ENCODE peak calls at places on chromosome 22, in four cellular contexts. One of them, this sample, is unnamed.

GRCh38 chr22:39527481-39527961 is 5.0 kb downstream of the RPS19BP1 start:
- DNase-seq in K562: no peak
- DNase-seq in WTC11: no peak
- DNase-seq in HepG2: peak; percentile 74
- DNase-seq in this sample: no peak

GRCh38 chr22:36769541-36769940 is 6.4 kb downstream of the IFT27 start:
- DNase-seq in K562: no peak
- DNase-seq in WTC11: no peak
- DNase-seq in HepG2: no peak
- DNase-seq in this sample: no peak

GRCh38 chr22:24181088-24181995 is at the start of gene SUSD2:
- DNase-seq in K562: peak; percentile 52
- DNase-seq in WTC11: peak; percentile 44
- DNase-seq in HepG2: peak; percentile 76
- DNase-seq in this sample: no peak

GRCh38 chr22:32880906-32881596 is 79.5 kb downstream of the TIMP3 start:
- DNase-seq in K562: peak; percentile 78
- DNase-seq in WTC11: no peak
- DNase-seq in HepG2: no peak
- DNase-seq in this sample: no peak

GRCh38 chr22:39287076-39287743 is 32.2 kb downstream of the RPL3 start:
- DNase-seq in K562: no peak
- DNase-seq in WTC11: no peak
- DNase-seq in HepG2: no peak
- DNase-seq in this sample: no peak

GRCh38 chr22:39453765-39454378 is 2.9 kb upstream of the MGAT3 start:
- DNase-seq in K562: no peak
- DNase-seq in WTC11: no peak
- DNase-seq in HepG2: no peak
- DNase-seq in this sample: no peak

GRCh38 chr22:32407332-32407731 is 4.7 kb downstream of the RTCB start:
- DNase-seq in K562: no peak
- DNase-seq in WTC11: no peak
- DNase-seq in HepG2: no peak
- DNase-seq in this sample: no peak

GRCh38 chr22:36781656-36782627 is 6.0 kb upstream of the IFT27 start:
- DNase-seq in K562: peak; percentile 76
- DNase-seq in WTC11: peak; percentile 91
- DNase-seq in HepG2: peak; percentile 40
- DNase-seq in this sample: peak; percentile 74

GRCh38 chr22:44276706-44277403 is 35.9 kb downstream of the SHISAL1 start:
- DNase-seq in K562: no peak
- DNase-seq in WTC11: no peak
- DNase-seq in HepG2: no peak
- DNase-seq in this sample: no peak

GRCh38 chr22:39383841-39384625 is 15.5 kb upstream of the TAB1 start:
- DNase-seq in K562: no peak
- DNase-seq in WTC11: no peak
- DNase-seq in HepG2: no peak
- DNase-seq in this sample: no peak

GRCh38 chr22:30290318-30290678 is 993 bp upstream of the CASTOR1 start:
- DNase-seq in K562: no peak
- DNase-seq in WTC11: no peak
- DNase-seq in HepG2: no peak
- DNase-seq in this sample: no peak

GRCh38 chr22:28710889-28711285 is 30.7 kb downstream of the CHEK2 start:
- DNase-seq in K562: no peak
- DNase-seq in WTC11: no peak
- DNase-seq in HepG2: no peak
- DNase-seq in this sample: no peak

GRCh38 chr22:28714043-28714442 is 27.6 kb downstream of the CHEK2 start:
- DNase-seq in K562: no peak
- DNase-seq in WTC11: no peak
- DNase-seq in HepG2: no peak
- DNase-seq in this sample: no peak

GRCh38 chr22:28711341-28711740 is 30.3 kb downstream of the CHEK2 start:
- DNase-seq in K562: no peak
- DNase-seq in WTC11: no peak
- DNase-seq in HepG2: no peak
- DNase-seq in this sample: no peak

GRCh38 chr22:28710112-28710888 is 30.7 kb upstream of the TTC28 start:
- DNase-seq in K562: no peak
- DNase-seq in WTC11: no peak
- DNase-seq in HepG2: peak; percentile 13
- DNase-seq in this sample: no peak

GRCh38 chr22:28711820-28712777 is 29.5 kb downstream of the CHEK2 start:
- DNase-seq in K562: peak; percentile 12
- DNase-seq in WTC11: no peak
- DNase-seq in HepG2: peak; percentile 97
- DNase-seq in this sample: peak; percentile 91
- TF ChIP-seq HMGXB4 in K562: no peak
- TF ChIP-seq HMGXB4 in WTC11: no peak
- TF ChIP-seq HMGXB4 in HepG2: no peak
- TF ChIP-seq HMGXB4 in this sample: no peak

GRCh38 chr22:20606041-20606783 is 98.8 kb downstream of the MED15 start:
- DNase-seq in K562: peak; percentile 96
- DNase-seq in WTC11: peak; percentile 88
- DNase-seq in HepG2: peak; percentile 78
- DNase-seq in this sample: peak; percentile 75
- TF ChIP-seq HMGXB4 in K562: no peak
- TF ChIP-seq HMGXB4 in WTC11: no peak
- TF ChIP-seq HMGXB4 in HepG2: no peak
- TF ChIP-seq HMGXB4 in this sample: no peak

GRCh38 chr22:34645375-34645774 is 420.6 kb upstream of the ISX start:
- DNase-seq in K562: no peak
- DNase-seq in WTC11: peak; percentile 49
- DNase-seq in HepG2: peak; percentile 5
- DNase-seq in this sample: peak; percentile 1
- TF ChIP-seq HMGXB4 in K562: no peak
- TF ChIP-seq HMGXB4 in WTC11: no peak
- TF ChIP-seq HMGXB4 in HepG2: no peak
- TF ChIP-seq HMGXB4 in this sample: no peak

DNA sequence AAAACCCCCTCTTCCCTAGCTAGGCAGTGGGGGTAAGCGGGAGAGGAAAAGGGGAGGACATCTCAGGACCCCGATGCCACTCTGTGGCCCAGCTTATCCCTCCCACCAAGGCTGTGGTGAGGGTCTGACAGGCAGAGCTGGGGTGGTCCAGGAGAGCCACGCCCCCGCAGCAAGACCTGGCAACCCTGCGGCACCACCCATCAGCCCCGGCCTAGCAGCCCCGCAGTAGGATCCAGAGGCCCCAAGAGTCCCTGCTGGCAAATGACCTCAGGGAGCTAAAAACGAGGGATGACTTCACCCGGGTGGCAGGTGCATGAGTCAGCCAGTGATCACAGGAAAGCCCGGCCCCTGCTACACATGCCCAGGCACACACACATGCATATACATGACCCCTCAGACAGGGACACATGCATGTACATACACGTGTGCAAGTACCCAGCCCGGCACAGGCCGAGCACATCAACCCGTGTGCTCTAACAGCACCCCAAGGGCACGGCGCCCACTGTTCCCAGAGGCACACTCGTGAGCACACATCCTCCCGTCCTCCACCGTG is 32.3 kb downstream of the ARVCF start:
- DNase-seq in K562: no peak
- DNase-seq in WTC11: no peak
- DNase-seq in HepG2: no peak
- DNase-seq in this sample: peak; percentile 43
- TF ChIP-seq HMGXB4 in K562: no peak
- TF ChIP-seq HMGXB4 in WTC11: no peak
- TF ChIP-seq HMGXB4 in HepG2: no peak
- TF ChIP-seq HMGXB4 in this sample: no peak

GRCh38 chr22:50327711-50328019 is 853 bp upstream of the DENND6B start:
- DNase-seq in K562: no peak
- DNase-seq in WTC11: no peak
- DNase-seq in HepG2: no peak
- DNase-seq in this sample: no peak
- TF ChIP-seq HMGXB4 in K562: no peak
- TF ChIP-seq HMGXB4 in WTC11: no peak
- TF ChIP-seq HMGXB4 in HepG2: no peak
- TF ChIP-seq HMGXB4 in this sample: no peak

GRCh38 chr22:41831383-41831782 is 1.5 kb upstream of the SREBF2 start:
- DNase-seq in K562: no peak
- DNase-seq in WTC11: no peak
- DNase-seq in HepG2: no peak
- DNase-seq in this sample: no peak
- TF ChIP-seq HMGXB4 in K562: no peak
- TF ChIP-seq HMGXB4 in WTC11: no peak
- TF ChIP-seq HMGXB4 in HepG2: no peak
- TF ChIP-seq HMGXB4 in this sample: no peak

GRCh38 chr22:17575151-17575550 is 11.9 kb downstream of the SLC25A18 start:
- DNase-seq in K562: no peak
- DNase-seq in WTC11: no peak
- DNase-seq in HepG2: no peak
- DNase-seq in this sample: no peak
- TF ChIP-seq HMGXB4 in K562: no peak
- TF ChIP-seq HMGXB4 in WTC11: no peak
- TF ChIP-seq HMGXB4 in HepG2: no peak
- TF ChIP-seq HMGXB4 in this sample: no peak

GRCh38 chr22:23137905-23138520 is 3.8 kb downstream of the RSPH14 start:
- DNase-seq in K562: no peak
- DNase-seq in WTC11: no peak
- DNase-seq in HepG2: no peak
- DNase-seq in this sample: no peak
- TF ChIP-seq HMGXB4 in K562: no peak
- TF ChIP-seq HMGXB4 in WTC11: no peak
- TF ChIP-seq HMGXB4 in HepG2: no peak
- TF ChIP-seq HMGXB4 in this sample: no peak

GRCh38 chr22:45429424-45429823 is 15.9 kb downstream of the RIBC2 start:
- DNase-seq in K562: no peak
- DNase-seq in WTC11: no peak
- DNase-seq in HepG2: no peak
- DNase-seq in this sample: no peak
- TF ChIP-seq HMGXB4 in K562: no peak
- TF ChIP-seq HMGXB4 in WTC11: no peak
- TF ChIP-seq HMGXB4 in HepG2: no peak
- TF ChIP-seq HMGXB4 in this sample: no peak

DNA sequence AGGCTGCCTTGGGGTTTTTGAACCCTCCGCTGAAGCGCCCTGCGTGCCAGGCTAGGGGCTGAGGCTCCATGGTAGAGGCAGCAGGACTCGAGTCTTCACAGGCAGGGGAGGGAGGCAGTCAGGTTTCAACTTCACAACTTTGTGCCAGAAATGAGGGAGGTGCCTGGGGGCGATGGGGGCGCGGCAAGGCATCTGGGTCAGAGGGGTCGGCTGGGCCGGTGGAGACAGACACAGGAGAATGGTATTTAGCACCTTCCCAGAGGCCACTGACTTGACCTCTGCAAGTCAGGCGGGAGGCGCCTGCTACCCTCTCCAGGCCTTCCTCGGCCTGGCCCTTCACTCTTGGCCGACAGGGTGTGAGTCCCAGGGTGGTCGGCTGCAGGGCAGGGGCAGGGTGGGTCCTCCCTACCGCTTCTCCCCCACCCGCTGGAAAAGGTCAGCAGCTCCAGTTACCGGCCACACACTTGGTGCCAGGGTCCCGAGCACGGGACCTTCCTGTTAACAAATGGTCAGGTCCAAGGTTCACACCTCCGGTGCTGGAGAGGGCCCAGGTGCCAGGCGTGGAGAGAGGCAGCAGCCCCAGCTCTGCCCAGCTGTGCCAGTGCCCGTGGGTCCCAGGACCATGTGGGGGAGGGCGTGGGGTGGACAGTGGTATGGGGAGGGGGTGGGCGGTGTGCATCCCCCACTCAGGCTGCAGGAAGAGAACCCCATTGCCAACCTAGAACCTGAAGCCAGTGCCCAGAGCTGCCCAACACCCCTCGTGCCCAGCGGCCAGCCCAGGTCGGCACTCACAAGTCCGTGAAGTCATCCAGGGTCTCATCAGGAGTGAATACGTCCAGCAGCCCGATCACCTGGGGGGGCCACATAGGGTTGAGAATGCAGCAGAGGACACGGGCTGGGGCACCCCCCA is 3.8 kb downstream of the MAPK12 start:
- DNase-seq in K562: no peak
- DNase-seq in WTC11: no peak
- DNase-seq in HepG2: no peak
- DNase-seq in this sample: no peak
- TF ChIP-seq HMGXB4 in K562: no peak
- TF ChIP-seq HMGXB4 in WTC11: no peak
- TF ChIP-seq HMGXB4 in HepG2: no peak
- TF ChIP-seq HMGXB4 in this sample: no peak